ENCODE peak calls at places on chromosomes 6 and 20, in eight cellular contexts. C is pancreas, L is left ventricle myocardium inferior, X is GM20000, K is adrenal gland, Q is AG04449, S is endodermal cell, U is breast epithelium. V is an unnamed sample.

GRCh38 chr6:53437557-53438202 is 88.9 kb upstream of the ELOVL5 start:
- DNase-seq in C (no peak), L (no peak), X (peak; percentile 22), K (no peak), Q (no peak), S (peak; percentile 76), U (no peak), V (peak; percentile 86)

GRCh38 chr6:121748376-121748775 is 312.9 kb downstream of the GJA1 start:
- DNase-seq in C (no peak), L (no peak), X (no peak), K (no peak), Q (no peak), S (no peak), U (no peak), V (peak; percentile 83)

GRCh38 chr6:105432797-105433196 is 29.9 kb upstream of the PREP start:
- DNase-seq in C (no peak), L (no peak), X (no peak), K (peak; percentile 39), Q (peak; percentile 65), S (no peak), U (no peak), V (peak; percentile 91)

GRCh38 chr20:433300-433975 is 25.3 kb downstream of the RBCK1 start:
- DNase-seq in C (no peak), L (no peak), X (peak; percentile 81), K (no peak), Q (no peak), S (no peak), U (no peak), V (no peak)

GRCh38 chr20:50242863-50243609 is 52.4 kb downstream of the CEBPB start:
- DNase-seq in C (peak; percentile 84), L (no peak), X (no peak), K (no peak), Q (no peak), S (no peak), U (peak; percentile 88), V (peak; percentile 59)

GRCh38 chr6:36976931-36977330 is 9.1 kb downstream of the MTCH1 start:
- DNase-seq in C (no peak), L (no peak), X (no peak), K (peak; percentile 78), Q (no peak), S (no peak), U (no peak), V (no peak)

GRCh38 chr6:7769702-7770101 is 43.8 kb downstream of the BMP6 start:
- DNase-seq in C (no peak), L (no peak), X (no peak), K (no peak), Q (no peak), S (no peak), U (no peak), V (peak; percentile 56)

GRCh38 chr6:164345856-164346496 is 931.5 kb downstream of the QKI start:
- DNase-seq in C (no peak), L (no peak), X (no peak), K (no peak), Q (no peak), S (no peak), U (no peak), V (no peak)

GRCh38 chr6:151052021-151052646 is 186.6 kb downstream of the MTHFD1L start:
- DNase-seq in C (no peak), L (no peak), X (no peak), K (no peak), Q (no peak), S (no peak), U (peak; percentile 47), V (no peak)

GRCh38 chr6:30647039-30647801 is at the start of gene C6orf136:
- DNase-seq in C (peak; percentile 86), L (peak; percentile 67), X (peak; percentile 98), K (peak; percentile 66), Q (peak; percentile 47), S (peak; percentile 95), U (peak; percentile 80), V (peak; percentile 49)

GRCh38 chr6:79404677-79405076 is 132.6 kb downstream of the LCA5 start:
- DNase-seq in C (peak; percentile 24), L (no peak), X (no peak), K (no peak), Q (no peak), S (peak; percentile 61), U (no peak), V (no peak)

GRCh38 chr6:79410806-79411205 is 126.4 kb downstream of the LCA5 start:
- DNase-seq in C (no peak), L (no peak), X (no peak), K (no peak), Q (no peak), S (no peak), U (no peak), V (no peak)

GRCh38 chr6:79413562-79414002 is 123.6 kb downstream of the LCA5 start:
- DNase-seq in C (no peak), L (no peak), X (no peak), K (no peak), Q (no peak), S (no peak), U (no peak), V (peak; percentile 85)

GRCh38 chr6:79404261-79404660 is 133.0 kb downstream of the LCA5 start:
- DNase-seq in C (no peak), L (no peak), X (no peak), K (no peak), Q (no peak), S (peak; percentile 80), U (no peak), V (no peak)

GRCh38 chr6:79408598-79408997 is 128.6 kb downstream of the LCA5 start:
- DNase-seq in C (no peak), L (no peak), X (no peak), K (no peak), Q (no peak), S (no peak), U (no peak), V (no peak)
- TF ChIP-seq CTCF in C (no peak), L (no peak), X (no peak), K (no peak), Q (no peak), S (no peak), U (no peak), V (no peak)

GRCh38 chr20:38112249-38112942 is 52.7 kb downstream of the TGM2 start:
- DNase-seq in C (no peak), L (no peak), X (no peak), K (no peak), Q (no peak), S (peak; percentile 29), U (peak; percentile 9), V (no peak)

GRCh38 chr20:38115205-38115604 is 49.9 kb downstream of the TGM2 start:
- DNase-seq in C (no peak), L (no peak), X (no peak), K (no peak), Q (no peak), S (peak; percentile 13), U (no peak), V (no peak)

GRCh38 chr20:38114353-38114791 is 50.7 kb downstream of the TGM2 start:
- DNase-seq in C (no peak), L (no peak), X (no peak), K (no peak), Q (no peak), S (peak; percentile 15), U (no peak), V (peak; percentile 63)

GRCh38 chr20:38112943-38113294 is 52.2 kb downstream of the TGM2 start:
- DNase-seq in C (no peak), L (no peak), X (no peak), K (no peak), Q (no peak), S (no peak), U (no peak), V (no peak)

DNA sequence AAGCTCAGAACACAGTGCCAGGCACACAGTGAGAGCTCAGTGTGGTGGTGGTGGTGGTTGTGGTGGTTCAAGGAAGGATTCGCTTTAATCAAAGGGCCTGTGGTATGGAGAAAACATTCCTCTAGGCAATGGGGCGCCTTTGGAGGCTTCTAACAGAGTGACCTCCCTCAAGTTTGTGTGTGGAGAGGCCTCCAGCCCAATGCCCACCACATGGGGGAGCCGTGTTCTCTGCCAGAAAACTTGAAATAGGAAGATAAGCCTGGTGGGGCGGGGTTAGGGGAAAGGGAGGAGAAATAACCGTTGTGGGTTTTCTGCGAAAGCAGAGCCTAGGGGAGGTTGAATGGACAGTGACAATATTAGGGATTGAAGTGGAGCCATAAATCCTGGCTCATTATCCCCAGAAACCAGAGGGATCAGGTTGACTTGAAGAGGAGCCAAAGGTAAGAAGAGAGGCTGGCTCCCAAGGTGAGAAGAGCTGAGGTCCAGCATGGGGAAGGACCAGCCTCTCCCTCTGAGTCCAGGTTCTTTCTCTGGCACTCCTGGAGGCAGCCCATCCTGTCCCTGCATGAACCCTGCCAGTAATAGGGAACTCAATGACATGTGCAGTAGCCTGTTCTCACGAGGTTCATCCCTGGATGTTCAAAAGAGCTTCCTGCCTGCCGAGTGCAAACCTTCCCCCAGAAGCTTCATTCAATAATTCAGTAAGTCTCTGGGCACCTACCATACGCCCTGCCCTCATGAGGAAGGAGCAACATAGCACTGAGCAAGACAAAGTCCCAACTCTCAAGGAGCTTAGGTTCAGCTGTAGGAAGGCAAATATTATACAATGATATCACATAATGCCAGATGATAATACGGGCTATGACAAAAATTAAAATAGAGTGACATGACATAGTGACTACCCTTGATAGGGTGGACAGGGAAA is 51.4 kb downstream of the TGM2 start:
- DNase-seq in C (no peak), L (no peak), X (no peak), K (no peak), Q (no peak), S (peak; percentile 92), U (no peak), V (no peak)
- TF ChIP-seq CTCF in C (no peak), L (peak; percentile 31), X (peak; percentile 42), K (no peak), Q (peak; percentile 25), S (peak; percentile 79), U (no peak), V (peak; percentile 18)

DNA sequence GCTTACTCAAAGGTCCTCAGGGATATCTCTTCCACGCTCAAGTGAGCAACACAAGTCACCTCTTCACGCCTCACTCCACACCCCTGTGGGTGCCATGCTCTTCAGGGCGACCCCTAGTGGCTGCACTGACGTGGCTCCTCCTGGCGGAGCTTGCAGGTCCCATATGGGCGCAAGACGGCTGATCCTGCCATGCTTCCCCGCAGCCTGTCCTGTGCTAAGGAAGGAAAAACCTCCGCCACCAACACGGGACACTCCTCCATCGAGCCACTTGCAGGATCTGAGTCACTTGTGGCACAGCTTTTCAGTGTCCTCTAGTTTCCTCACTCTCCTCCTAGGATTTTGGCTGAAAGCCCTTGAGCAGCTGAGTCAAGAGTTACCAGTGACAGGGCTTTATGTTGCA is 90.7 kb downstream of the KHDC1L start:
- DNase-seq in C (peak; percentile 37), L (no peak), X (no peak), K (no peak), Q (no peak), S (peak; percentile 97), U (no peak), V (peak; percentile 18)
- TF ChIP-seq CTCF in C (no peak), L (no peak), X (peak; percentile 44), K (no peak), Q (no peak), S (peak; percentile 94), U (no peak), V (peak; percentile 36)

DNA sequence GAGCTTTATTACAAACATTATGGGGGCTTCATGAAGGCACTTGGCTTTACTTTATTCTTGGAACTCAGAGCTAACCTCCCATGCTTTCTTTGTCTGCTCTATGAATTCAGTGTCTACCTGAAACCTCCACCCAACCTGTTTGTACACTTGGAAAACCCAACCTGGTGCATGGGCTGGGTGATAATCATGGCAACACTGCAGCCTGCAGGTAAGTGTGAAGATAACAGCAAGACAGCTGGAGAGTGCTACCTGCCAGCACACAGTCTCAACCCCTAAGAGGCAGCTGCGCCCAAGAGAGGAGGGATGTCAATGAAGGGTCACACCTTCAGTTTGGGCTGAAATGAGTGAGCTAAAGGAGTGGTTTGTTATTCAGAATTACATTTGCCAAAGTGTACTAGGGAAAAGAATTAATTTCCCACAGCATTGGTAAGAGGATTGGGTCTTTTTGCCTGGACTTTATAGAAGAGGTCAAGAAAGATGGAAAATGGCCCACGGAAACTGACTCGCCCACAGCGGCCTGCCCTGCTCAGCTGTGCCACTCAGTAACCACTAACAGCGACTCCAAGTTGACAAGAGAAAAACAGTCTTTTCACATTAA is 24.4 kb downstream of the FOXQ1 start:
- DNase-seq in C (peak; percentile 62), L (no peak), X (no peak), K (no peak), Q (no peak), S (peak; percentile 86), U (peak; percentile 59), V (no peak)
- TF ChIP-seq CTCF in C (no peak), L (no peak), X (no peak), K (no peak), Q (peak; percentile 3), S (peak; percentile 81), U (peak; percentile 78), V (no peak)